ENCODE peak calls at places on chromosomes 11 and 22, in ten cellular contexts. O is HEK293T; K is SW 1271; B is stimulated activated naive CD8-positive, alpha-beta T cell treated with anti-CD3 and anti-CD28 coated beads, Interleukin-15, amount 100 ng/mL, for 72 hours; U is iris pigment epithelial cell; H is SK-N-SH; A is GM03348; T is skeletal muscle cell; Z is memory B cell; M is stimulated activated CD8-positive, alpha-beta memory T cell treated with anti-CD3 and anti-CD28 coated beads, Interleukin-2, amount 100 ng/mL, for 48 hours. S is an unnamed sample.
A peak's percentile ranks its signal among the peaks of the same experiment; 100 is the strongest.

GRCh38 chr11:73916435-73916834 is 34.4 kb upstream of the DNAJB13 start:
- DNase-seq in B (no peak), H (no peak), O (no peak), K (no peak), T (no peak), U (peak; percentile 34), M (no peak), Z (no peak), A (no peak), S (no peak)

GRCh38 chr11:101224221-101224620 is 94.6 kb upstream of the PGR start:
- DNase-seq in Z (no peak), M (no peak), A (no peak), T (no peak), O (no peak), K (no peak), U (no peak), B (no peak), H (no peak), S (no peak)

GRCh38 chr11:97092823-97093222 is 703.0 kb downstream of the JRKL start:
- DNase-seq in Z (no peak), U (no peak), T (no peak), K (no peak), B (no peak), A (no peak), H (no peak), O (no peak), M (no peak), S (no peak)

GRCh38 chr11:71136095-71136845 is 116.1 kb downstream of the SHANK2 start:
- DNase-seq in U (no peak), H (no peak), T (no peak), Z (no peak), K (no peak), M (no peak), A (no peak), B (no peak), O (no peak), S (no peak)

GRCh38 chr11:75583710-75584658 is 21.9 kb downstream of the SERPINH1 start:
- DNase-seq in K (no peak), Z (no peak), H (peak; percentile 87), A (peak; percentile 82), T (no peak), O (peak; percentile 57), B (no peak), M (no peak), U (peak; percentile 71), S (peak; percentile 47)

GRCh38 chr22:47395481-47395880 is 633.0 kb downstream of the TBC1D22A start:
- DNase-seq in O (no peak), B (no peak), Z (no peak), H (no peak), K (no peak), A (no peak), M (no peak), U (no peak), T (no peak), S (no peak)

GRCh38 chr11:8219257-8220021 is 44.2 kb downstream of the LMO1 start:
- DNase-seq in U (peak; percentile 69), O (peak; percentile 70), H (peak; percentile 80), M (no peak), B (no peak), A (peak; percentile 68), T (no peak), K (no peak), Z (no peak), S (peak; percentile 65)

GRCh38 chr11:17382046-17382728 is 6.3 kb downstream of the KCNJ11 start:
- DNase-seq in M (no peak), O (no peak), U (peak; percentile 39), K (no peak), Z (no peak), H (no peak), A (no peak), T (no peak), B (no peak), S (no peak)

GRCh38 chr22:20083891-20084546 is 4.0 kb downstream of the DGCR8 start:
- DNase-seq in M (no peak), A (no peak), K (no peak), U (no peak), Z (no peak), O (no peak), B (no peak), H (no peak), T (no peak), S (no peak)

GRCh38 chr22:42294034-42294985 is 23.9 kb upstream of the TCF20 start:
- DNase-seq in B (no peak), U (peak; percentile 55), H (no peak), T (no peak), Z (no peak), K (no peak), A (peak; percentile 88), M (no peak), O (peak; percentile 60), S (peak; percentile 22)

GRCh38 chr11:120056301-120057027 is 81.4 kb downstream of the TRIM29 start:
- DNase-seq in B (no peak), M (no peak), A (no peak), T (no peak), H (no peak), Z (no peak), K (no peak), O (no peak), U (no peak), S (no peak)

GRCh38 chr11:103035656-103036434 is 56.1 kb downstream of the DCUN1D5 start:
- DNase-seq in O (peak; percentile 45), A (peak; percentile 57), H (peak; percentile 43), T (peak; percentile 36), K (peak; percentile 90), B (peak; percentile 63), M (no peak), U (peak; percentile 90), Z (peak; percentile 13), S (peak; percentile 58)

GRCh38 chr11:132062541-132062940 is 692.1 kb downstream of the NTM start:
- DNase-seq in O (no peak), B (no peak), K (no peak), M (no peak), H (no peak), A (no peak), T (no peak), Z (no peak), U (peak; percentile 74), S (no peak)

GRCh38 chr11:37973926-37974325 is 1375.9 kb upstream of the RAG2 start:
- DNase-seq in K (no peak), O (no peak), B (no peak), A (no peak), T (no peak), M (no peak), H (no peak), Z (no peak), U (peak; percentile 83), S (no peak)

GRCh38 chr11:12245549-12245986 is 131.8 kb upstream of the PARVA start:
- DNase-seq in U (no peak), A (peak; percentile 23), T (no peak), K (no peak), H (no peak), B (no peak), Z (no peak), O (no peak), M (no peak), S (no peak)

GRCh38 chr11:96061730-96062524 is 138.0 kb upstream of the MTMR2 start:
- DNase-seq in A (no peak), H (no peak), U (peak; percentile 74), M (no peak), B (peak; percentile 55), Z (no peak), O (no peak), T (no peak), K (no peak), S (peak; percentile 21)

GRCh38 chr22:17369553-17370035 is 334 bp downstream of the CECR2 start:
- DNase-seq in H (peak; percentile 61), O (peak; percentile 66), Z (peak; percentile 42), B (peak; percentile 21), M (no peak), U (peak; percentile 23), T (no peak), K (no peak), A (peak; percentile 20), S (no peak)

GRCh38 chr11:65375012-65375411 is 7.4 kb downstream of the SLC25A45 start:
- DNase-seq in Z (no peak), A (no peak), H (no peak), O (no peak), T (no peak), U (no peak), B (no peak), M (no peak), K (no peak), S (no peak)

GRCh38 chr11:64647019-64647805 is 56.2 kb downstream of the SLC22A12 start:
- DNase-seq in H (no peak), U (no peak), T (no peak), O (no peak), B (no peak), M (no peak), K (no peak), A (no peak), Z (no peak), S (no peak)

GRCh38 chr11:61777234-61778090 is 14.9 kb downstream of the TMEM258 start:
- DNase-seq in O (no peak), H (peak; percentile 60), A (peak; percentile 68), U (no peak), M (peak; percentile 43), T (no peak), B (peak; percentile 32), K (no peak), Z (peak; percentile 40), S (no peak)

GRCh38 chr22:33726294-33726711 is 194.0 kb downstream of the LARGE1 start:
- DNase-seq in Z (no peak), T (no peak), B (no peak), O (no peak), M (no peak), H (no peak), K (no peak), A (peak; percentile 76), U (no peak), S (no peak)

GRCh38 chr11:20353829-20354434 is 9.6 kb upstream of the HTATIP2 start:
- DNase-seq in M (no peak), T (no peak), A (peak; percentile 58), Z (no peak), K (no peak), B (peak; percentile 27), U (peak; percentile 50), O (peak; percentile 56), H (peak; percentile 67), S (no peak)

GRCh38 chr11:117544431-117544830 is 216.8 kb downstream of the CEP164 start:
- DNase-seq in M (no peak), T (no peak), Z (no peak), U (no peak), B (no peak), A (no peak), H (no peak), K (no peak), O (no peak), S (no peak)

GRCh38 chr11:112730591-112730990 is 230.6 kb upstream of the NCAM1 start:
- DNase-seq in K (no peak), H (no peak), B (no peak), U (no peak), A (no peak), O (no peak), M (no peak), Z (no peak), T (no peak), S (no peak)

GRCh38 chr11:75422248-75423231 is 10.5 kb downstream of the KLHL35 start:
- DNase-seq in B (no peak), A (no peak), K (no peak), Z (no peak), T (no peak), U (no peak), O (no peak), H (no peak), M (no peak), S (no peak)

GRCh38 chr11:3934658-3935057 is 79.2 kb downstream of the STIM1 start:
- DNase-seq in H (peak; percentile 36), B (no peak), K (no peak), M (no peak), T (no peak), O (no peak), Z (no peak), U (no peak), A (no peak), S (no peak)